ENCODE peak calls at places on chromosome 1, in six cellular contexts. One of them, this sample, is unnamed.

GRCh38 chr1:33608825-33609400 is 136.5 kb downstream of the ZSCAN20 start:
- DNase-seq in IMR-90: no peak
- DNase-seq in mesenchymal stem cell: no peak
- DNase-seq in H9: no peak
- DNase-seq in neuronal stem cell: no peak
- DNase-seq in H1: no peak
- DNase-seq in this sample: no peak

GRCh38 chr1:110003747-110004428 is 19.3 kb downstream of the AHCYL1 start:
- DNase-seq in IMR-90: peak
- DNase-seq in mesenchymal stem cell: peak
- DNase-seq in H9: peak
- DNase-seq in neuronal stem cell: peak
- DNase-seq in H1: peak
- DNase-seq in this sample: peak

GRCh38 chr1:231385118-231385748 is 36.9 kb downstream of the EGLN1 start:
- DNase-seq in IMR-90: no peak
- DNase-seq in mesenchymal stem cell: no peak
- DNase-seq in H9: no peak
- DNase-seq in neuronal stem cell: no peak
- DNase-seq in H1: no peak
- DNase-seq in this sample: no peak

GRCh38 chr1:184621262-184621661 is 133.4 kb downstream of the EDEM3 start:
- DNase-seq in IMR-90: peak
- DNase-seq in mesenchymal stem cell: peak
- DNase-seq in H9: no peak
- DNase-seq in neuronal stem cell: no peak
- DNase-seq in H1: no peak
- DNase-seq in this sample: no peak

GRCh38 chr1:115976062-115976899 is at the start of gene SLC22A15:
- DNase-seq in IMR-90: no peak
- DNase-seq in mesenchymal stem cell: peak
- DNase-seq in H9: peak
- DNase-seq in neuronal stem cell: peak
- DNase-seq in H1: peak
- DNase-seq in this sample: peak

GRCh38 chr1:236663934-236664333 is 22.4 kb upstream of the ACTN2 start:
- DNase-seq in IMR-90: peak
- DNase-seq in mesenchymal stem cell: no peak
- DNase-seq in H9: no peak
- DNase-seq in neuronal stem cell: no peak
- DNase-seq in H1: no peak
- DNase-seq in this sample: no peak

GRCh38 chr1:218171302-218171893 is 113.7 kb upstream of the RRP15 start:
- DNase-seq in IMR-90: peak
- DNase-seq in mesenchymal stem cell: peak
- DNase-seq in H9: no peak
- DNase-seq in neuronal stem cell: peak
- DNase-seq in H1: no peak
- DNase-seq in this sample: peak

GRCh38 chr1:183473286-183473536 is 912 bp downstream of the SMG7 start:
- DNase-seq in IMR-90: no peak
- DNase-seq in mesenchymal stem cell: no peak
- DNase-seq in H9: no peak
- DNase-seq in neuronal stem cell: no peak
- DNase-seq in H1: no peak
- DNase-seq in this sample: no peak

GRCh38 chr1:236421022-236421421 is 26.9 kb downstream of the EDARADD start:
- DNase-seq in IMR-90: no peak
- DNase-seq in mesenchymal stem cell: peak
- DNase-seq in H9: no peak
- DNase-seq in neuronal stem cell: no peak
- DNase-seq in H1: no peak
- DNase-seq in this sample: peak

GRCh38 chr1:32500387-32501209 is 35.7 kb downstream of the ZBTB8B start:
- DNase-seq in IMR-90: peak
- DNase-seq in mesenchymal stem cell: peak
- DNase-seq in H9: peak
- DNase-seq in neuronal stem cell: peak
- DNase-seq in H1: peak
- DNase-seq in this sample: peak

GRCh38 chr1:193120604-193121166 is 1.1 kb upstream of the CDC73 start:
- DNase-seq in IMR-90: no peak
- DNase-seq in mesenchymal stem cell: no peak
- DNase-seq in H9: no peak
- DNase-seq in neuronal stem cell: no peak
- DNase-seq in H1: no peak
- DNase-seq in this sample: peak

GRCh38 chr1:39105061-39105840 is 79.1 kb downstream of the NDUFS5 start:
- DNase-seq in IMR-90: peak
- DNase-seq in mesenchymal stem cell: peak
- DNase-seq in H9: peak
- DNase-seq in neuronal stem cell: no peak
- DNase-seq in H1: peak
- DNase-seq in this sample: peak

GRCh38 chr1:227776277-227776676 is 39.2 kb upstream of the PRSS38 start:
- DNase-seq in IMR-90: peak
- DNase-seq in mesenchymal stem cell: peak
- DNase-seq in H9: no peak
- DNase-seq in neuronal stem cell: no peak
- DNase-seq in H1: no peak
- DNase-seq in this sample: no peak

GRCh38 chr1:47710075-47711071 is 272.5 kb downstream of the FOXD2 start:
- DNase-seq in IMR-90: peak
- DNase-seq in mesenchymal stem cell: peak
- DNase-seq in H9: peak
- DNase-seq in neuronal stem cell: peak
- DNase-seq in H1: peak
- DNase-seq in this sample: peak

GRCh38 chr1:11920239-11920903 is 5.9 kb downstream of the KIAA2013 start:
- DNase-seq in IMR-90: no peak
- DNase-seq in mesenchymal stem cell: no peak
- DNase-seq in H9: no peak
- DNase-seq in neuronal stem cell: no peak
- DNase-seq in H1: no peak
- DNase-seq in this sample: no peak

GRCh38 chr1:93980320-93980744 is 71.1 kb upstream of the GCLM start:
- DNase-seq in IMR-90: no peak
- DNase-seq in mesenchymal stem cell: no peak
- DNase-seq in H9: peak
- DNase-seq in neuronal stem cell: peak
- DNase-seq in H1: peak
- DNase-seq in this sample: no peak

GRCh38 chr1:9410737-9411297 is 118.1 kb downstream of the SPSB1 start:
- DNase-seq in IMR-90: peak
- DNase-seq in mesenchymal stem cell: peak
- DNase-seq in H9: no peak
- DNase-seq in neuronal stem cell: no peak
- DNase-seq in H1: no peak
- DNase-seq in this sample: no peak

GRCh38 chr1:91166106-91166712 is 144.4 kb upstream of the ZNF644 start:
- DNase-seq in IMR-90: peak
- DNase-seq in mesenchymal stem cell: peak
- DNase-seq in H9: peak
- DNase-seq in neuronal stem cell: peak
- DNase-seq in H1: no peak
- DNase-seq in this sample: peak

GRCh38 chr1:169326644-169327316 is 40.8 kb downstream of the NME7 start:
- DNase-seq in IMR-90: peak
- DNase-seq in mesenchymal stem cell: peak
- DNase-seq in H9: no peak
- DNase-seq in neuronal stem cell: no peak
- DNase-seq in H1: no peak
- DNase-seq in this sample: no peak

GRCh38 chr1:170067253-170067819 is 7.2 kb downstream of the KIFAP3 start:
- DNase-seq in IMR-90: peak
- DNase-seq in mesenchymal stem cell: no peak
- DNase-seq in H9: no peak
- DNase-seq in neuronal stem cell: no peak
- DNase-seq in H1: no peak
- DNase-seq in this sample: no peak

GRCh38 chr1:91684599-91685196 is 184.0 kb downstream of the CDC7 start:
- DNase-seq in IMR-90: peak
- DNase-seq in mesenchymal stem cell: peak
- DNase-seq in H9: no peak
- DNase-seq in neuronal stem cell: no peak
- DNase-seq in H1: no peak
- DNase-seq in this sample: no peak

GRCh38 chr1:99731384-99731783 is 35.1 kb downstream of the FRRS1 start:
- DNase-seq in IMR-90: peak
- DNase-seq in mesenchymal stem cell: no peak
- DNase-seq in H9: no peak
- DNase-seq in neuronal stem cell: no peak
- DNase-seq in H1: no peak
- DNase-seq in this sample: no peak

GRCh38 chr1:159823401-159823800 is 3.3 kb upstream of the SLAMF8 start:
- DNase-seq in IMR-90: no peak
- DNase-seq in mesenchymal stem cell: no peak
- DNase-seq in H9: no peak
- DNase-seq in neuronal stem cell: no peak
- DNase-seq in H1: no peak
- DNase-seq in this sample: no peak

GRCh38 chr1:1304331-1305299 is 3.1 kb downstream of the ACAP3 start:
- DNase-seq in IMR-90: peak
- DNase-seq in mesenchymal stem cell: peak
- DNase-seq in H9: peak
- DNase-seq in neuronal stem cell: no peak
- DNase-seq in H1: peak
- DNase-seq in this sample: peak

GRCh38 chr1:151976868-151977267 is 16.8 kb downstream of the S100A10 start:
- DNase-seq in IMR-90: peak
- DNase-seq in mesenchymal stem cell: peak
- DNase-seq in H9: no peak
- DNase-seq in neuronal stem cell: no peak
- DNase-seq in H1: no peak
- DNase-seq in this sample: peak

GRCh38 chr1:3074800-3075199 is 5.8 kb downstream of the PRDM16 start:
- DNase-seq in IMR-90: no peak
- DNase-seq in mesenchymal stem cell: no peak
- DNase-seq in H9: no peak
- DNase-seq in neuronal stem cell: no peak
- DNase-seq in H1: peak
- DNase-seq in this sample: no peak

DNA sequence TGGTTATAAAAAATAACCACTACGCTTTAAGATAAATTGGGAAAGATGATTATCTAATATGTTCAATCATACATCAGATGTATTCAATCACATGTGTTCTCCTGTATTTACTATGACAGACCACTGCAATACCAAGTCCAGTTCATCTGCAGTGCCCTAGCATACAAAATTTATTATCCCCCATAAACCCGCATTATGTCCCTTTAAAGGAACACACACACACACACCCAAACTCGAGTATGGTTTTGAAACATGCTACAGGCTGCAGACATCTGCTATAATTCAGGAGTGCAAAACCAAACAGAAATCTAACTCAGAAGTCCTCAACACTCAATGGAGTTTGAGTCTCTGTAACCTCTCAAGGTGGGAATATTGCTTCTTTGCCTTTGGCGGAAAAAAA is 14.9 kb downstream of the ODF2L start:
- DNase-seq in IMR-90: no peak
- DNase-seq in mesenchymal stem cell: no peak
- DNase-seq in H9: no peak
- DNase-seq in neuronal stem cell: no peak
- DNase-seq in H1: no peak
- DNase-seq in this sample: no peak
- H4K91ac ChIP-seq in IMR-90: no peak
- H4K91ac ChIP-seq in mesenchymal stem cell: no peak
- H4K91ac ChIP-seq in H9: no peak
- H4K91ac ChIP-seq in neuronal stem cell: no peak
- H4K91ac ChIP-seq in H1: no peak
- H4K91ac ChIP-seq in this sample: no peak

GRCh38 chr1:18799454-18799853 is 60.0 kb downstream of the TAS1R2 start:
- DNase-seq in IMR-90: no peak
- DNase-seq in mesenchymal stem cell: no peak
- DNase-seq in H9: no peak
- DNase-seq in neuronal stem cell: no peak
- DNase-seq in H1: no peak
- DNase-seq in this sample: no peak
- H4K91ac ChIP-seq in IMR-90: no peak
- H4K91ac ChIP-seq in mesenchymal stem cell: no peak
- H4K91ac ChIP-seq in H9: no peak
- H4K91ac ChIP-seq in neuronal stem cell: no peak
- H4K91ac ChIP-seq in H1: no peak
- H4K91ac ChIP-seq in this sample: no peak

DNA sequence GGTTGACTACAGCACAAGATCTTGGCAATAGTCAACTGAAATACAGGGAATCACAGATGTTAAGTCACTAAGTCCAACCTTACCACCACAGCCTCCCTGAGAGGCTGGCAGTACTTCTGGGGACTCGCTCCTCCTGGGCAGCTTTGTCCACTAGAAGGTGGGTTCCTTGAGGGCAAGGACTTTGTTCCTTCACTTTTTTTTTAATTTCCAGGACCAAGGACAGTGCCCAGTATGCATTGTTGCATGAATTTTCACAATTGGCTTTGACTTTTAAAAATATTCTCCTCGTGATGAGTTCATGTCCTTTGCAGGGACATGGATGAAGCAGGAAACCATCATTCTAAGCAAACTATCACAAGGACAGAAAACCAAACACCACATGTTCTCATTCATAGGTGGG is 96.7 kb upstream of the IGSF21 start:
- DNase-seq in IMR-90: no peak
- DNase-seq in mesenchymal stem cell: no peak
- DNase-seq in H9: no peak
- DNase-seq in neuronal stem cell: no peak
- DNase-seq in H1: no peak
- DNase-seq in this sample: no peak
- H4K91ac ChIP-seq in IMR-90: no peak
- H4K91ac ChIP-seq in mesenchymal stem cell: no peak
- H4K91ac ChIP-seq in H9: no peak
- H4K91ac ChIP-seq in neuronal stem cell: no peak
- H4K91ac ChIP-seq in H1: no peak
- H4K91ac ChIP-seq in this sample: no peak

DNA sequence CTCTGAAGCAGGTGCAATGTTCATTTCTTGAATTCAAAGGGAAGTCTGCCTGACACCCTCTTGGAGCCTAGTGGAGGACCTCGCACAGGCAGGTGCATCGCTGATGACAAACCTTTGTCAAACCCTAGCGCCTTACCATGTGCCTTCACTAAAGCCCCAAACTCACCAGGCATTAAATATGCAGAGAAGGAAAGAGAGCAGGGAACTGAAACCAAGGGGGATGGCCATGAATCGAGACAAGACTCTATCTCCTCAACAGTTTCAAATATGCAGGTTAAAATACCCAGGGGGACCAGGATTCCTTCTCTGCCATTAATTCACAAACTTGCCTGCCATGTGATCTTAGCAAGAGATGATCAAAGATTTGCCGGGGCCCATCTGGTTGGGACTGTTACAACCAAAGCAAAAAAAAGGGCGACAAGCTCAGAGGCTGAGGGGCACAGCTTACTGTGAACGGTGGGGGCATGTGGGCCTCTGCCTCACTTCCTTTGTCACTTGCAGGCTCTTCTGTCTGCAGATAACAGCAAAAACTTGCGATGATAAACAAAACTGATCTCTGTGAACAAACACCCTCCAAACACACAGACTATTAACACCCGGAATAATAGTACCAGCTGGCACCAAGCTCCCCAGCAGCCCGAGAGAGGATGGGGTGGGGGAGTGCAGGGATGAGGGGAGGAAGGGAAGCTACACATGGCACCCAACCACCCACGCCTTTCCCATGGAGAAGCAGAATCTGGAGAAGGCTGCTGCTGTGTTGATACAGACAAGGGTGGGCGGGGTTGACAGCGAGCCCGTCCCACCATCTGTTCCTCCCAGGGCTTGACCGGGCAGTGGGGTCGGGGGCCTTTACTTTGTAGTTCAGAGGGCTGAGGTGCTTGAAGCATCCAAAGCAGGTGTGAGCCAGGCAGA is 33.9 kb downstream of the TMEM63A start:
- DNase-seq in IMR-90: peak
- DNase-seq in mesenchymal stem cell: no peak
- DNase-seq in H9: peak
- DNase-seq in neuronal stem cell: no peak
- DNase-seq in H1: no peak
- DNase-seq in this sample: no peak
- H4K91ac ChIP-seq in IMR-90: no peak
- H4K91ac ChIP-seq in mesenchymal stem cell: no peak
- H4K91ac ChIP-seq in H9: no peak
- H4K91ac ChIP-seq in neuronal stem cell: no peak
- H4K91ac ChIP-seq in H1: no peak
- H4K91ac ChIP-seq in this sample: no peak